ENCODE peak calls at places on chromosomes 4 and X, in six cellular contexts. G, H, V, Z, C and O are unnamed samples.

GRCh38 chrX:12999422-12999821 is 24.5 kb downstream of the TMSB4X start:
- DNase-seq in Z (peak; percentile 45), V (no peak), H (no peak), C (no peak), G (no peak), O (no peak)

GRCh38 chr4:25155957-25156356 is 4.3 kb downstream of the SEPSECS start:
- DNase-seq in Z (no peak), V (no peak), G (no peak), C (no peak), H (no peak), O (no peak)

GRCh38 chr4:53706422-53707032 is 115.2 kb upstream of the LNX1 start:
- DNase-seq in G (no peak), Z (no peak), V (no peak), H (peak; percentile 37), C (no peak), O (peak; percentile 79)

GRCh38 chrX:24720036-24720435 is 26.3 kb downstream of the POLA1 start:
- DNase-seq in V (no peak), Z (no peak), H (no peak), G (no peak), C (no peak), O (no peak)

GRCh38 chrX:134718329-134719317 is 60.4 kb upstream of the PLAC1 start:
- DNase-seq in G (no peak), C (no peak), V (no peak), Z (peak; percentile 23), H (no peak), O (no peak)

GRCh38 chr4:33184684-33185083 is 2464.5 kb downstream of the PCDH7 start:
- DNase-seq in G (no peak), Z (no peak), V (no peak), H (no peak), C (no peak), O (no peak)

GRCh38 chrX:129522184-129523059 is 868 bp downstream of the SMARCA1 start:
- DNase-seq in G (peak; percentile 63), V (peak; percentile 30), Z (no peak), H (peak; percentile 49), C (peak; percentile 57), O (peak; percentile 27)

GRCh38 chr4:2340272-2341061 is 78.0 kb downstream of the ZFYVE28 start:
- DNase-seq in G (no peak), Z (no peak), C (no peak), H (no peak), V (no peak), O (no peak)

GRCh38 chr4:74738756-74739155 is 55.6 kb downstream of the BTC start:
- DNase-seq in C (no peak), V (no peak), G (no peak), H (no peak), Z (no peak), O (no peak)

GRCh38 chrX:18672008-18672407 is at the start of gene RS1:
- DNase-seq in C (no peak), G (no peak), H (no peak), Z (no peak), V (no peak), O (no peak)

GRCh38 chrX:45622538-45622937 is 421.9 kb upstream of the DIPK2B start:
- DNase-seq in G (no peak), V (no peak), C (no peak), Z (no peak), H (no peak), O (no peak)

GRCh38 chr4:83454626-83455025 is 997 bp downstream of the HELQ start:
- DNase-seq in C (no peak), H (no peak), Z (no peak), V (no peak), G (no peak), O (no peak)

GRCh38 chr4:96599752-96600151 is 759.9 kb downstream of the PDHA2 start:
- DNase-seq in V (no peak), C (no peak), Z (no peak), G (no peak), H (no peak), O (no peak)

GRCh38 chr4:39255916-39256315 is 73.6 kb downstream of the WDR19 start:
- DNase-seq in Z (no peak), G (no peak), C (no peak), H (peak; percentile 56), V (no peak), O (no peak)

GRCh38 chrX:119399772-119400101 is 601 bp downstream of the SLC25A43 start:
- DNase-seq in H (no peak), C (peak; percentile 27), G (no peak), V (no peak), Z (no peak), O (no peak)

GRCh38 chr4:126065016-126065415 is 750.3 kb downstream of the FAT4 start:
- DNase-seq in V (no peak), H (no peak), C (no peak), G (no peak), Z (no peak), O (no peak)

GRCh38 chr4:148574502-148574901 is 132.3 kb upstream of the NR3C2 start:
- DNase-seq in G (no peak), C (no peak), H (no peak), V (no peak), Z (no peak), O (no peak)

GRCh38 chr4:73705721-73706120 is 34.6 kb upstream of the CXCL8 start:
- DNase-seq in H (no peak), G (no peak), C (no peak), V (no peak), Z (no peak), O (no peak)

GRCh38 chrX:50403903-50404302 is 66.7 kb downstream of the DGKK start:
- DNase-seq in G (no peak), H (no peak), C (no peak), Z (no peak), V (no peak), O (no peak)

GRCh38 chr4:52864816-52865215 is 2.7 kb downstream of the RASL11B start:
- DNase-seq in G (no peak), Z (no peak), C (no peak), H (no peak), V (no peak), O (no peak)

GRCh38 chrX:124518888-124519287 is 172.5 kb downstream of the SH2D1A start:
- DNase-seq in C (no peak), V (no peak), G (no peak), H (no peak), Z (no peak), O (no peak)

GRCh38 chr4:71026086-71026485 is 32.6 kb downstream of the DCK start:
- DNase-seq in G (no peak), V (no peak), Z (no peak), C (no peak), H (peak; percentile 14), O (no peak)

GRCh38 chr4:78057135-78057599 is at the start of gene FRAS1:
- DNase-seq in Z (peak; percentile 21), C (no peak), G (no peak), H (peak; percentile 42), V (peak; percentile 28), O (peak; percentile 71)

GRCh38 chr4:149896428-149896827 is 80.8 kb upstream of the IQCM start:
- DNase-seq in H (no peak), Z (no peak), G (no peak), C (no peak), V (no peak), O (peak; percentile 15)

GRCh38 chr4:41142946-41143720 is 71.2 kb downstream of the APBB2 start:
- DNase-seq in Z (no peak), C (no peak), V (no peak), G (no peak), H (no peak), O (no peak)

GRCh38 chrX:115189646-115190635 is 731 bp downstream of the RBMXL3 start:
- DNase-seq in Z (no peak), H (no peak), V (no peak), C (no peak), G (no peak), O (no peak)

GRCh38 chr4:33714971-33715370 is 2529.3 kb downstream of the ARAP2 start:
- DNase-seq in H (no peak), C (no peak), Z (no peak), V (no peak), G (no peak), O (no peak)

GRCh38 chr4:26326791-26327190 is 6.0 kb downstream of the RBPJ start:
- DNase-seq in V (no peak), C (no peak), H (no peak), G (no peak), Z (no peak), O (no peak)

GRCh38 chrX:23634181-23634580 is 33.1 kb upstream of the PRDX4 start:
- DNase-seq in G (no peak), Z (no peak), H (no peak), V (no peak), C (no peak), O (no peak)

GRCh38 chrX:16610121-16610565 is 39.8 kb upstream of the S100G start:
- DNase-seq in H (no peak), V (no peak), Z (no peak), G (no peak), C (no peak), O (no peak)

GRCh38 chr4:145828802-145829485 is 109.7 kb downstream of the ZNF827 start:
- DNase-seq in G (no peak), V (no peak), Z (no peak), C (no peak), H (no peak), O (no peak)

GRCh38 chrX:139086243-139086642 is 374.7 kb upstream of the FGF13 start:
- DNase-seq in H (no peak), V (no peak), G (no peak), C (no peak), Z (no peak), O (no peak)

GRCh38 chr4:24278693-24279092 is 305.7 kb downstream of the DHX15 start:
- DNase-seq in C (no peak), G (no peak), H (no peak), Z (no peak), V (no peak), O (no peak)

GRCh38 chr4:95219109-95219508 is 329.7 kb downstream of the UNC5C start:
- DNase-seq in V (no peak), C (no peak), Z (no peak), H (no peak), G (no peak), O (no peak)

GRCh38 chrX:38879631-38880220 is 78.5 kb downstream of the MID1IP1 start:
- DNase-seq in G (peak; percentile 47), H (no peak), V (no peak), C (no peak), Z (no peak), O (no peak)